ENCODE peak calls at places on chromosomes 6 and 20, in six cellular contexts. One of them, this sample, is unnamed.
A peak's percentile ranks its signal among the peaks of the same experiment; 100 is the strongest.

GRCh38 chr6:22470454-22471368 is 98.7 kb upstream of the HDGFL1 start:
- DNase-seq in globus pallidus: no peak
- DNase-seq in epithelial cell of prostate: peak; percentile 5
- DNase-seq in NCI-H1092 treated with DMSO at 0.1 percent for 48 hours: peak; percentile 91
- DNase-seq in heart left ventricle: peak; percentile 62
- DNase-seq in stimulated activated CD8-positive, alpha-beta memory T cell treated with anti-CD3 and anti-CD28 coated beads, Interleukin-7, amount 100 ng/mL, for 24 hours: no peak
- DNase-seq in this sample: no peak

GRCh38 chr6:39593644-39594043 is 131.6 kb downstream of the KIF6 start:
- DNase-seq in epithelial cell of prostate: no peak
- DNase-seq in stimulated activated CD8-positive, alpha-beta memory T cell treated with anti-CD3 and anti-CD28 coated beads, Interleukin-7, amount 100 ng/mL, for 24 hours: no peak
- DNase-seq in heart left ventricle: no peak
- DNase-seq in NCI-H1092 treated with DMSO at 0.1 percent for 48 hours: no peak
- DNase-seq in globus pallidus: no peak
- DNase-seq in this sample: no peak

GRCh38 chr6:133392641-133393040 is 151.5 kb downstream of the EYA4 start:
- DNase-seq in epithelial cell of prostate: no peak
- DNase-seq in NCI-H1092 treated with DMSO at 0.1 percent for 48 hours: no peak
- DNase-seq in stimulated activated CD8-positive, alpha-beta memory T cell treated with anti-CD3 and anti-CD28 coated beads, Interleukin-7, amount 100 ng/mL, for 24 hours: no peak
- DNase-seq in heart left ventricle: no peak
- DNase-seq in globus pallidus: no peak
- DNase-seq in this sample: no peak

GRCh38 chr6:157823001-157823522 is at the start of gene SNX9:
- DNase-seq in globus pallidus: peak; percentile 73
- DNase-seq in NCI-H1092 treated with DMSO at 0.1 percent for 48 hours: peak; percentile 35
- DNase-seq in stimulated activated CD8-positive, alpha-beta memory T cell treated with anti-CD3 and anti-CD28 coated beads, Interleukin-7, amount 100 ng/mL, for 24 hours: no peak
- DNase-seq in epithelial cell of prostate: no peak
- DNase-seq in heart left ventricle: peak; percentile 88
- DNase-seq in this sample: peak; percentile 68

GRCh38 chr6:28585335-28585734 is 59.7 kb downstream of the GPX5 start:
- DNase-seq in NCI-H1092 treated with DMSO at 0.1 percent for 48 hours: no peak
- DNase-seq in epithelial cell of prostate: no peak
- DNase-seq in stimulated activated CD8-positive, alpha-beta memory T cell treated with anti-CD3 and anti-CD28 coated beads, Interleukin-7, amount 100 ng/mL, for 24 hours: no peak
- DNase-seq in globus pallidus: no peak
- DNase-seq in heart left ventricle: no peak
- DNase-seq in this sample: no peak

GRCh38 chr6:7172605-7173185 is 64.9 kb downstream of the RREB1 start:
- DNase-seq in heart left ventricle: no peak
- DNase-seq in NCI-H1092 treated with DMSO at 0.1 percent for 48 hours: no peak
- DNase-seq in stimulated activated CD8-positive, alpha-beta memory T cell treated with anti-CD3 and anti-CD28 coated beads, Interleukin-7, amount 100 ng/mL, for 24 hours: no peak
- DNase-seq in epithelial cell of prostate: no peak
- DNase-seq in globus pallidus: no peak
- DNase-seq in this sample: no peak

GRCh38 chr20:16349518-16350295 is 223.5 kb downstream of the KIF16B start:
- DNase-seq in heart left ventricle: no peak
- DNase-seq in globus pallidus: no peak
- DNase-seq in epithelial cell of prostate: no peak
- DNase-seq in NCI-H1092 treated with DMSO at 0.1 percent for 48 hours: no peak
- DNase-seq in stimulated activated CD8-positive, alpha-beta memory T cell treated with anti-CD3 and anti-CD28 coated beads, Interleukin-7, amount 100 ng/mL, for 24 hours: no peak
- DNase-seq in this sample: no peak

GRCh38 chr6:15621203-15622044 is 41.4 kb downstream of the DTNBP1 start:
- DNase-seq in globus pallidus: peak; percentile 26
- DNase-seq in heart left ventricle: peak; percentile 68
- DNase-seq in epithelial cell of prostate: no peak
- DNase-seq in NCI-H1092 treated with DMSO at 0.1 percent for 48 hours: no peak
- DNase-seq in stimulated activated CD8-positive, alpha-beta memory T cell treated with anti-CD3 and anti-CD28 coated beads, Interleukin-7, amount 100 ng/mL, for 24 hours: no peak
- DNase-seq in this sample: peak; percentile 35

GRCh38 chr6:169887529-169888140 is 136.2 kb downstream of the ERMARD start:
- DNase-seq in NCI-H1092 treated with DMSO at 0.1 percent for 48 hours: no peak
- DNase-seq in heart left ventricle: no peak
- DNase-seq in stimulated activated CD8-positive, alpha-beta memory T cell treated with anti-CD3 and anti-CD28 coated beads, Interleukin-7, amount 100 ng/mL, for 24 hours: no peak
- DNase-seq in globus pallidus: no peak
- DNase-seq in epithelial cell of prostate: peak; percentile 64
- DNase-seq in this sample: no peak

GRCh38 chr6:47187883-47188587 is 121.7 kb downstream of the TNFRSF21 start:
- DNase-seq in epithelial cell of prostate: no peak
- DNase-seq in NCI-H1092 treated with DMSO at 0.1 percent for 48 hours: no peak
- DNase-seq in globus pallidus: no peak
- DNase-seq in stimulated activated CD8-positive, alpha-beta memory T cell treated with anti-CD3 and anti-CD28 coated beads, Interleukin-7, amount 100 ng/mL, for 24 hours: no peak
- DNase-seq in heart left ventricle: no peak
- DNase-seq in this sample: no peak

GRCh38 chr20:51529758-51530157 is 12.8 kb downstream of the NFATC2 start:
- DNase-seq in epithelial cell of prostate: no peak
- DNase-seq in NCI-H1092 treated with DMSO at 0.1 percent for 48 hours: no peak
- DNase-seq in stimulated activated CD8-positive, alpha-beta memory T cell treated with anti-CD3 and anti-CD28 coated beads, Interleukin-7, amount 100 ng/mL, for 24 hours: peak; percentile 62
- DNase-seq in heart left ventricle: no peak
- DNase-seq in globus pallidus: no peak
- DNase-seq in this sample: no peak

GRCh38 chr6:138428943-138429616 is 25.1 kb downstream of the HEBP2 start:
- DNase-seq in stimulated activated CD8-positive, alpha-beta memory T cell treated with anti-CD3 and anti-CD28 coated beads, Interleukin-7, amount 100 ng/mL, for 24 hours: no peak
- DNase-seq in heart left ventricle: no peak
- DNase-seq in globus pallidus: peak; percentile 59
- DNase-seq in epithelial cell of prostate: no peak
- DNase-seq in NCI-H1092 treated with DMSO at 0.1 percent for 48 hours: peak; percentile 43
- DNase-seq in this sample: peak; percentile 69

GRCh38 chr20:32448306-32449056 is 90.3 kb downstream of the ASXL1 start:
- DNase-seq in epithelial cell of prostate: no peak
- DNase-seq in stimulated activated CD8-positive, alpha-beta memory T cell treated with anti-CD3 and anti-CD28 coated beads, Interleukin-7, amount 100 ng/mL, for 24 hours: no peak
- DNase-seq in globus pallidus: no peak
- DNase-seq in NCI-H1092 treated with DMSO at 0.1 percent for 48 hours: no peak
- DNase-seq in heart left ventricle: no peak
- DNase-seq in this sample: peak; percentile 26

GRCh38 chr6:26362093-26362835 is 2.7 kb upstream of the BTN3A2 start:
- DNase-seq in NCI-H1092 treated with DMSO at 0.1 percent for 48 hours: no peak
- DNase-seq in epithelial cell of prostate: no peak
- DNase-seq in heart left ventricle: no peak
- DNase-seq in stimulated activated CD8-positive, alpha-beta memory T cell treated with anti-CD3 and anti-CD28 coated beads, Interleukin-7, amount 100 ng/mL, for 24 hours: no peak
- DNase-seq in globus pallidus: no peak
- DNase-seq in this sample: no peak

GRCh38 chr20:64261138-64261537 is 5.6 kb downstream of the PCMTD2 start:
- DNase-seq in NCI-H1092 treated with DMSO at 0.1 percent for 48 hours: no peak
- DNase-seq in globus pallidus: no peak
- DNase-seq in heart left ventricle: peak; percentile 64
- DNase-seq in stimulated activated CD8-positive, alpha-beta memory T cell treated with anti-CD3 and anti-CD28 coated beads, Interleukin-7, amount 100 ng/mL, for 24 hours: no peak
- DNase-seq in epithelial cell of prostate: no peak
- DNase-seq in this sample: no peak

GRCh38 chr20:62878244-62879030 is 16.8 kb upstream of the TCFL5 start:
- DNase-seq in heart left ventricle: no peak
- DNase-seq in NCI-H1092 treated with DMSO at 0.1 percent for 48 hours: no peak
- DNase-seq in epithelial cell of prostate: no peak
- DNase-seq in globus pallidus: no peak
- DNase-seq in stimulated activated CD8-positive, alpha-beta memory T cell treated with anti-CD3 and anti-CD28 coated beads, Interleukin-7, amount 100 ng/mL, for 24 hours: no peak
- DNase-seq in this sample: no peak

GRCh38 chr6:27066802-27067201 is 180.7 kb upstream of the PRSS16 start:
- DNase-seq in heart left ventricle: no peak
- DNase-seq in stimulated activated CD8-positive, alpha-beta memory T cell treated with anti-CD3 and anti-CD28 coated beads, Interleukin-7, amount 100 ng/mL, for 24 hours: no peak
- DNase-seq in globus pallidus: peak; percentile 49
- DNase-seq in epithelial cell of prostate: no peak
- DNase-seq in NCI-H1092 treated with DMSO at 0.1 percent for 48 hours: no peak
- DNase-seq in this sample: peak; percentile 26

GRCh38 chr20:46139243-46139889 is 21.3 kb downstream of the CD40 start:
- DNase-seq in heart left ventricle: no peak
- DNase-seq in globus pallidus: no peak
- DNase-seq in stimulated activated CD8-positive, alpha-beta memory T cell treated with anti-CD3 and anti-CD28 coated beads, Interleukin-7, amount 100 ng/mL, for 24 hours: no peak
- DNase-seq in NCI-H1092 treated with DMSO at 0.1 percent for 48 hours: no peak
- DNase-seq in epithelial cell of prostate: no peak
- DNase-seq in this sample: no peak

GRCh38 chr6:96604420-96604819 is 41.5 kb downstream of the FHL5 start:
- DNase-seq in epithelial cell of prostate: no peak
- DNase-seq in NCI-H1092 treated with DMSO at 0.1 percent for 48 hours: peak; percentile 19
- DNase-seq in stimulated activated CD8-positive, alpha-beta memory T cell treated with anti-CD3 and anti-CD28 coated beads, Interleukin-7, amount 100 ng/mL, for 24 hours: no peak
- DNase-seq in globus pallidus: no peak
- DNase-seq in heart left ventricle: no peak
- DNase-seq in this sample: no peak

GRCh38 chr6:167238169-167238693 is 52.9 kb upstream of the UNC93A start:
- DNase-seq in NCI-H1092 treated with DMSO at 0.1 percent for 48 hours: no peak
- DNase-seq in globus pallidus: no peak
- DNase-seq in heart left ventricle: no peak
- DNase-seq in stimulated activated CD8-positive, alpha-beta memory T cell treated with anti-CD3 and anti-CD28 coated beads, Interleukin-7, amount 100 ng/mL, for 24 hours: no peak
- DNase-seq in epithelial cell of prostate: no peak
- DNase-seq in this sample: no peak

GRCh38 chr6:142474446-142475289 is 172.9 kb downstream of the ADGRG6 start:
- DNase-seq in NCI-H1092 treated with DMSO at 0.1 percent for 48 hours: peak; percentile 23
- DNase-seq in stimulated activated CD8-positive, alpha-beta memory T cell treated with anti-CD3 and anti-CD28 coated beads, Interleukin-7, amount 100 ng/mL, for 24 hours: no peak
- DNase-seq in globus pallidus: peak; percentile 22
- DNase-seq in heart left ventricle: no peak
- DNase-seq in epithelial cell of prostate: no peak
- DNase-seq in this sample: peak; percentile 27

This sample was measured in midbrain.